ENCODE peak calls at places on chromosome 13, in five cellular contexts. One of them, this sample, is unnamed.

GRCh38 chr13:106232680-106233079 is 302.8 kb downstream of the EFNB2 start:
- DNase-seq in foreskin fibroblast: no peak
- DNase-seq in progenitor cell of endocrine pancreas: no peak
- DNase-seq in CD8-positive, alpha-beta T cell: no peak
- DNase-seq in lower leg skin: no peak
- DNase-seq in this sample: no peak

GRCh38 chr13:60617863-60618733 is 221.1 kb downstream of the TDRD3 start:
- DNase-seq in foreskin fibroblast: no peak
- DNase-seq in progenitor cell of endocrine pancreas: no peak
- DNase-seq in CD8-positive, alpha-beta T cell: no peak
- DNase-seq in lower leg skin: no peak
- DNase-seq in this sample: no peak

GRCh38 chr13:105871768-105872167 is 663.7 kb downstream of the EFNB2 start:
- DNase-seq in foreskin fibroblast: no peak
- DNase-seq in progenitor cell of endocrine pancreas: no peak
- DNase-seq in CD8-positive, alpha-beta T cell: no peak
- DNase-seq in lower leg skin: no peak
- DNase-seq in this sample: no peak

GRCh38 chr13:77417897-77418296 is 91.0 kb upstream of the MYCBP2 start:
- DNase-seq in foreskin fibroblast: peak
- DNase-seq in progenitor cell of endocrine pancreas: no peak
- DNase-seq in CD8-positive, alpha-beta T cell: no peak
- DNase-seq in lower leg skin: no peak
- DNase-seq in this sample: no peak

GRCh38 chr13:24149306-24150032 is 11.1 kb upstream of the SPATA13 start:
- DNase-seq in foreskin fibroblast: peak
- DNase-seq in progenitor cell of endocrine pancreas: no peak
- DNase-seq in CD8-positive, alpha-beta T cell: no peak
- DNase-seq in lower leg skin: no peak
- DNase-seq in this sample: no peak

GRCh38 chr13:26425439-26426358 is 131.8 kb upstream of the WASF3 start:
- DNase-seq in foreskin fibroblast: peak
- DNase-seq in progenitor cell of endocrine pancreas: no peak
- DNase-seq in CD8-positive, alpha-beta T cell: no peak
- DNase-seq in lower leg skin: no peak
- DNase-seq in this sample: no peak

GRCh38 chr13:20616059-20616797 is 49.3 kb downstream of the IFT88 start:
- DNase-seq in foreskin fibroblast: peak
- DNase-seq in progenitor cell of endocrine pancreas: no peak
- DNase-seq in CD8-positive, alpha-beta T cell: no peak
- DNase-seq in lower leg skin: no peak
- DNase-seq in this sample: no peak

GRCh38 chr13:108948269-108948671 is 318.9 kb downstream of the MYO16 start:
- DNase-seq in foreskin fibroblast: peak
- DNase-seq in progenitor cell of endocrine pancreas: no peak
- DNase-seq in CD8-positive, alpha-beta T cell: no peak
- DNase-seq in lower leg skin: no peak
- DNase-seq in this sample: no peak

GRCh38 chr13:45316210-45316799 is 24.7 kb downstream of the TPT1 start:
- DNase-seq in foreskin fibroblast: no peak
- DNase-seq in progenitor cell of endocrine pancreas: no peak
- DNase-seq in CD8-positive, alpha-beta T cell: no peak
- DNase-seq in lower leg skin: peak
- DNase-seq in this sample: no peak

GRCh38 chr13:98443329-98443728 is 133.6 kb downstream of the STK24 start:
- DNase-seq in foreskin fibroblast: peak
- DNase-seq in progenitor cell of endocrine pancreas: no peak
- DNase-seq in CD8-positive, alpha-beta T cell: no peak
- DNase-seq in lower leg skin: peak
- DNase-seq in this sample: no peak

GRCh38 chr13:21445759-21446158 is 13.3 kb downstream of the ZDHHC20 start:
- DNase-seq in foreskin fibroblast: no peak
- DNase-seq in progenitor cell of endocrine pancreas: no peak
- DNase-seq in CD8-positive, alpha-beta T cell: no peak
- DNase-seq in lower leg skin: no peak
- DNase-seq in this sample: no peak

GRCh38 chr13:113050856-113051431 is 54.6 kb upstream of the F7 start:
- DNase-seq in foreskin fibroblast: no peak
- DNase-seq in progenitor cell of endocrine pancreas: no peak
- DNase-seq in CD8-positive, alpha-beta T cell: no peak
- DNase-seq in lower leg skin: no peak
- DNase-seq in this sample: peak

GRCh38 chr13:67120872-67121531 is 109.1 kb downstream of the PCDH9 start:
- DNase-seq in foreskin fibroblast: peak
- DNase-seq in progenitor cell of endocrine pancreas: no peak
- DNase-seq in CD8-positive, alpha-beta T cell: no peak
- DNase-seq in lower leg skin: no peak
- DNase-seq in this sample: no peak

GRCh38 chr13:95552539-95553270 is at the start of gene CLDN10:
- DNase-seq in foreskin fibroblast: no peak
- DNase-seq in progenitor cell of endocrine pancreas: peak
- DNase-seq in CD8-positive, alpha-beta T cell: no peak
- DNase-seq in lower leg skin: no peak
- DNase-seq in this sample: peak

DNA sequence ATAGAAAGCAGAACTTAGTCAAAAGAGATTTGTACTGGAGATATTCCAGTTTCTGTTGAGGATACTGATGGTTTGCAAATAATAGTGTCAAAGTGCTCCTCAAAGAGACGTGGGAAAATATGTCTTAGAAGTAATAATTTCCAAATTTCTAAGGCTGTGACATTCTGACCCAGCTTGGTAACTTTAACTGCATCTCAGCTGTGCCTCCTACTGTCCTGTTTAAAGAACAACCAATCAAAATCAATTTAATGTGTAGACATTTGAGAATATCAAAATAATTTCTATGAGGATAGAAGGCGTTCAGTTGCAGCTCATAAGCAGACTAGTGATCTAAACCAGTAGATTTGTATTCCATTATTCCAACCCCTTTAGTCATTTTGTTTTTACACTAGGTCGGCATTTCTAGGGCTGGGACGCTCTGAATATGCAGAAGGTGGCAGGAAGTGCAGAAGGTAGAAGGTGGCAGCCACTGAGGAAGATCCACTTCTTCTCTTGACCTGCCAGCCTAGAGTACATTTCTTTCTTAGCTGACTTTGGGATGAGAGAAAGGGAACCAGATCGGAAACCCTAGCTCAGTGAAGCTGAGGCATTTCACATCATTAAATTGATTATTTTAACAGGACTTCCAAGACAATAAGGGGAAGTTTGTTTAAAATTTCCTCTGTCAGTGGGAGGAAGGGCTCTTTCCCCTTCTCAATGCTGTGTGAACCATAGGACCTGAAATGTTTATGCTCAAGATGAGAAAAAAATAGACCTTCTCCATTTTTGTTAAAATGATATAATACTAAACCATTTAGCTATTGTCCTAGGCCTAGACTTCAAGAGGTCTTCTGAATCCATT is 67.5 kb downstream of the COL4A1 start:
- DNase-seq in foreskin fibroblast: peak
- DNase-seq in progenitor cell of endocrine pancreas: no peak
- DNase-seq in CD8-positive, alpha-beta T cell: no peak
- DNase-seq in lower leg skin: no peak
- DNase-seq in this sample: no peak
- TF ChIP-seq CTCF in foreskin fibroblast: no peak
- TF ChIP-seq CTCF in progenitor cell of endocrine pancreas: no peak
- TF ChIP-seq CTCF in CD8-positive, alpha-beta T cell: no peak
- TF ChIP-seq CTCF in lower leg skin: no peak
- TF ChIP-seq CTCF in this sample: no peak

GRCh38 chr13:89115307-89115706 is 1444.1 kb downstream of the SLITRK5 start:
- DNase-seq in foreskin fibroblast: no peak
- DNase-seq in progenitor cell of endocrine pancreas: no peak
- DNase-seq in CD8-positive, alpha-beta T cell: no peak
- DNase-seq in lower leg skin: no peak
- DNase-seq in this sample: no peak
- TF ChIP-seq CTCF in foreskin fibroblast: no peak
- TF ChIP-seq CTCF in progenitor cell of endocrine pancreas: peak
- TF ChIP-seq CTCF in CD8-positive, alpha-beta T cell: no peak
- TF ChIP-seq CTCF in lower leg skin: no peak
- TF ChIP-seq CTCF in this sample: peak

GRCh38 chr13:111398715-111399299 is 78.4 kb downstream of the TEX29 start:
- DNase-seq in foreskin fibroblast: peak
- DNase-seq in progenitor cell of endocrine pancreas: no peak
- DNase-seq in CD8-positive, alpha-beta T cell: no peak
- DNase-seq in lower leg skin: peak
- DNase-seq in this sample: no peak
- TF ChIP-seq CTCF in foreskin fibroblast: peak
- TF ChIP-seq CTCF in progenitor cell of endocrine pancreas: no peak
- TF ChIP-seq CTCF in CD8-positive, alpha-beta T cell: no peak
- TF ChIP-seq CTCF in lower leg skin: no peak
- TF ChIP-seq CTCF in this sample: no peak

GRCh38 chr13:28819046-28819747 is 942 bp upstream of the MTUS2 start:
- DNase-seq in foreskin fibroblast: peak
- DNase-seq in progenitor cell of endocrine pancreas: no peak
- DNase-seq in CD8-positive, alpha-beta T cell: no peak
- DNase-seq in lower leg skin: no peak
- DNase-seq in this sample: no peak

GRCh38 chr13:28822161-28822560 is 2.0 kb downstream of the MTUS2 start:
- DNase-seq in foreskin fibroblast: no peak
- DNase-seq in progenitor cell of endocrine pancreas: no peak
- DNase-seq in CD8-positive, alpha-beta T cell: no peak
- DNase-seq in lower leg skin: no peak
- DNase-seq in this sample: no peak

GRCh38 chr13:28820099-28821051 is at the start of gene MTUS2:
- DNase-seq in foreskin fibroblast: peak
- DNase-seq in progenitor cell of endocrine pancreas: peak
- DNase-seq in CD8-positive, alpha-beta T cell: no peak
- DNase-seq in lower leg skin: no peak
- DNase-seq in this sample: peak

GRCh38 chr13:28817204-28817603 is 2.9 kb upstream of the MTUS2 start:
- DNase-seq in foreskin fibroblast: no peak
- DNase-seq in progenitor cell of endocrine pancreas: no peak
- DNase-seq in CD8-positive, alpha-beta T cell: no peak
- DNase-seq in lower leg skin: no peak
- DNase-seq in this sample: no peak

DNA sequence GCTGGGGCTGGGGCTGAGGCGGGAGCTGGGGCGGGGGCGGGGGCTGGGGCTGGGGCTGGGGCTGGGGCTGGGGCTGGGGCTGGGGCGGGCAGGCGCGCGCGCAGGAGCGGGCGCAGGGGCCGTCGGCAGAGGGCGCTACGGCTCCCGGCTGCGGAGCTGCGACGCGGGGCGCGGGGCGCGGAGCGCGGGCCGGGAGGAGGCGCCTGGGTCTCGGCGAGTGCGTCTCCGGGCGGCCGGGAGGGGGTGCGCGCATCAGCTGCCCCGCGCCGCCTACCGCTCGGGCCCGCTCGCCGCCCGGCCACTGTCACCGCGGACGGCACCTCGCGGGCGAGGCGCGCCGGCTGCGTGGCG is 416 bp upstream of the MTUS2 start:
- DNase-seq in foreskin fibroblast: peak
- DNase-seq in progenitor cell of endocrine pancreas: peak
- DNase-seq in CD8-positive, alpha-beta T cell: no peak
- DNase-seq in lower leg skin: no peak
- DNase-seq in this sample: peak
- TF ChIP-seq CTCF in foreskin fibroblast: no peak
- TF ChIP-seq CTCF in progenitor cell of endocrine pancreas: peak
- TF ChIP-seq CTCF in CD8-positive, alpha-beta T cell: no peak
- TF ChIP-seq CTCF in lower leg skin: no peak
- TF ChIP-seq CTCF in this sample: no peak

DNA sequence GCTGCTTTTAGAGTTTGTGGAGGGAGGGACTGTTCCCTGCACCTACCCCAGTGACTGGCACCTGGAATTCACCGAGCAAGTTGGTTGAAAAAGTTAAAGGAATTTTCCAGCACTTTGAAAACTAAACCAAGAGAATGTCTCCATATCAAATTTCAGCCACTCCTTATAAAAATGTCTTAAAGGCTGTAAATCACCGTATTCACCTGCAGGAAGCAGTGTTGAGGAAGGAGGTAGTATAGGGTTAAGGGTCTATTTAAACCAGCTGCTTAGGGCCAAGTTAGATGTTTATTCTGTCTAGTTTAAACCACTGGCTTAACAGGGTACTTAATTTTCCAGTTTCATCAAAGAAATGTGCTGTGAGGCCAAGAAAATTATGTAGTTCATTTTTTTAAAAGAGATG is 3.8 kb upstream of the RAB20 start:
- DNase-seq in foreskin fibroblast: no peak
- DNase-seq in progenitor cell of endocrine pancreas: no peak
- DNase-seq in CD8-positive, alpha-beta T cell: no peak
- DNase-seq in lower leg skin: peak
- DNase-seq in this sample: no peak
- TF ChIP-seq CTCF in foreskin fibroblast: no peak
- TF ChIP-seq CTCF in progenitor cell of endocrine pancreas: peak
- TF ChIP-seq CTCF in CD8-positive, alpha-beta T cell: no peak
- TF ChIP-seq CTCF in lower leg skin: no peak
- TF ChIP-seq CTCF in this sample: no peak

GRCh38 chr13:101150998-101151397 is 265.3 kb downstream of the NALCN start:
- DNase-seq in foreskin fibroblast: peak
- DNase-seq in progenitor cell of endocrine pancreas: no peak
- DNase-seq in CD8-positive, alpha-beta T cell: no peak
- DNase-seq in lower leg skin: no peak
- DNase-seq in this sample: no peak

GRCh38 chr13:101152184-101152583 is 264.1 kb downstream of the NALCN start:
- DNase-seq in foreskin fibroblast: peak
- DNase-seq in progenitor cell of endocrine pancreas: no peak
- DNase-seq in CD8-positive, alpha-beta T cell: no peak
- DNase-seq in lower leg skin: no peak
- DNase-seq in this sample: no peak

GRCh38 chr13:101144808-101145419 is 271.4 kb downstream of the NALCN start:
- DNase-seq in foreskin fibroblast: peak
- DNase-seq in progenitor cell of endocrine pancreas: no peak
- DNase-seq in CD8-positive, alpha-beta T cell: no peak
- DNase-seq in lower leg skin: no peak
- DNase-seq in this sample: peak

GRCh38 chr13:101146101-101146898 is 270.0 kb downstream of the NALCN start:
- DNase-seq in foreskin fibroblast: peak
- DNase-seq in progenitor cell of endocrine pancreas: no peak
- DNase-seq in CD8-positive, alpha-beta T cell: no peak
- DNase-seq in lower leg skin: no peak
- DNase-seq in this sample: no peak

DNA sequence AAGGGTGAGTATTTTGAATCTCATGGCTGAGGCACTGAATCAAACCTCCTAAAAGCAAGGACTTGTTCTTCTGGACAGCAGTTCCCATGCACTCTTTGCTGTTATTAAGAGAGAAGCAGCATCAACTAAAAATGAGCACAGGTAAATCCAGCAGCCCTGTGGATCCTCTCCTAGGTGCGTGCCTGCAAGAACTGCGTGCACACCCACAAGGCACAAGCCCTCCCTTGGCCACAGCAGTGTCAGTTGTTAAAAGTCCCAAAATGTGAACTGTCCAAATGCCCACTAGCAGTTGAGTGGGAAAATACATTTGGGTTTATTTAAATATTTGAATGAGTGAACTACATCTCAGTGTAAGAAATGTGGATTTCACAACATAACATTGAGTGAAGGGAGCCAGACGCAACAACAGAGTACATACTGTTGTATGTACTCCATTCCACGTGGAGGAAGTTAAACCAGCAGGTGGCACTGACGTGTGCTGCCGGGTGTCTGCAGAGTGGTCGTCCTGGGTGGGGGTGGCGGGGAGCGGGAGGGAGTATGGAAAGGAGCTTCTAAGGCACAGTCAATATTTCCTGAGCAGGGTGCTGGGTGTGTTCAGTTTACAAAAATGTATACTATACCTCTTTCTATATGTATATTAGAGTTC is 266.4 kb downstream of the NALCN start:
- DNase-seq in foreskin fibroblast: peak
- DNase-seq in progenitor cell of endocrine pancreas: no peak
- DNase-seq in CD8-positive, alpha-beta T cell: no peak
- DNase-seq in lower leg skin: no peak
- DNase-seq in this sample: peak
- TF ChIP-seq CTCF in foreskin fibroblast: peak
- TF ChIP-seq CTCF in progenitor cell of endocrine pancreas: peak
- TF ChIP-seq CTCF in CD8-positive, alpha-beta T cell: no peak
- TF ChIP-seq CTCF in lower leg skin: no peak
- TF ChIP-seq CTCF in this sample: peak